ENCODE peak calls at places on chromosomes 13 and 19, in seven cellular contexts. M, C, H, S, A, D and Z are unnamed samples.

GRCh38 chr13:38657191-38657590 is 29.7 kb upstream of the FREM2 start:
- DNase-seq in C (no peak), H (no peak), D (no peak), A (no peak), M (peak; percentile 11), S (peak; percentile 65), Z (no peak)

GRCh38 chr13:77724092-77724491 is 26.6 kb downstream of the SLAIN1 start:
- DNase-seq in A (no peak), C (peak; percentile 38), M (no peak), H (no peak), D (no peak), S (no peak), Z (no peak)

GRCh38 chr19:30130356-30131122 is 188.5 kb downstream of the URI1 start:
- DNase-seq in A (no peak), M (no peak), C (no peak), S (no peak), D (no peak), H (no peak), Z (no peak)

GRCh38 chr13:76637651-76638111 is 248.5 kb downstream of the KCTD12 start:
- DNase-seq in M (no peak), C (no peak), D (peak; percentile 16), S (peak; percentile 26), A (no peak), H (no peak), Z (no peak)

GRCh38 chr13:67036694-67037093 is 193.4 kb downstream of the PCDH9 start:
- DNase-seq in M (no peak), A (no peak), C (no peak), S (no peak), D (peak; percentile 6), H (no peak), Z (no peak)

GRCh38 chr13:45132384-45133064 is 12.2 kb downstream of the GTF2F2 start:
- DNase-seq in M (no peak), C (no peak), S (no peak), A (no peak), D (no peak), H (no peak), Z (no peak)

GRCh38 chr19:5184930-5185329 is 155.7 kb downstream of the PTPRS start:
- DNase-seq in A (no peak), C (no peak), D (no peak), H (no peak), S (no peak), M (no peak), Z (no peak)

GRCh38 chr19:18401580-18402112 is 4.2 kb upstream of the LRRC25 start:
- DNase-seq in C (peak; percentile 50), S (peak; percentile 77), D (no peak), M (peak; percentile 62), H (peak; percentile 57), A (peak; percentile 77), Z (peak; percentile 81)

GRCh38 chr13:76798037-76798436 is 88.2 kb downstream of the KCTD12 start:
- DNase-seq in D (no peak), H (no peak), M (no peak), S (peak; percentile 17), C (no peak), A (no peak), Z (no peak)

GRCh38 chr19:29566496-29567054 is 39.5 kb upstream of the POP4 start:
- DNase-seq in S (no peak), M (no peak), H (no peak), C (no peak), A (no peak), D (no peak), Z (no peak)

GRCh38 chr13:49877629-49878218 is 58.4 kb downstream of the SPRYD7 start:
- DNase-seq in C (no peak), A (no peak), M (peak; percentile 22), H (peak; percentile 41), D (no peak), S (no peak), Z (peak; percentile 58)

GRCh38 chr19:11797491-11797890 is 832 bp upstream of the ZNF491 start:
- DNase-seq in A (peak; percentile 76), C (peak; percentile 81), M (peak; percentile 96), D (peak; percentile 86), S (peak; percentile 89), H (peak; percentile 88), Z (peak; percentile 94)

GRCh38 chr19:58476498-58477015 is 405 bp downstream of the ZNF446 start:
- DNase-seq in H (no peak), M (no peak), D (peak; percentile 73), A (no peak), C (no peak), S (peak; percentile 80), Z (no peak)

GRCh38 chr13:24032674-24033073 is 127.8 kb upstream of the SPATA13 start:
- DNase-seq in C (no peak), D (no peak), H (no peak), S (peak; percentile 78), A (no peak), M (peak; percentile 38), Z (no peak)

GRCh38 chr13:97288486-97288900 is 66.4 kb downstream of the MBNL2 start:
- DNase-seq in H (no peak), A (no peak), S (no peak), C (no peak), D (no peak), M (no peak), Z (no peak)

GRCh38 chr13:98900442-98900841 is 77.4 kb downstream of the DOCK9 start:
- DNase-seq in A (no peak), M (peak; percentile 2), C (no peak), D (no peak), S (no peak), H (no peak), Z (no peak)

GRCh38 chr13:90445179-90445578 is 902.3 kb upstream of the MIR17HG start:
- DNase-seq in C (no peak), S (peak; percentile 93), D (no peak), A (peak; percentile 74), M (peak; percentile 88), H (peak; percentile 25), Z (peak; percentile 60)

GRCh38 chr19:33998739-33999345 is 173.5 kb upstream of the LSM14A start:
- DNase-seq in M (peak; percentile 47), A (no peak), C (no peak), S (peak; percentile 44), H (no peak), D (peak; percentile 33), Z (no peak)

GRCh38 chr13:68927387-68928026 is 1180.1 kb upstream of the ATXN8OS start:
- DNase-seq in C (peak; percentile 16), M (peak; percentile 60), A (no peak), D (peak; percentile 6), H (peak; percentile 83), S (no peak), Z (peak; percentile 86)

GRCh38 chr13:38582133-38582532 is 104.7 kb upstream of the FREM2 start:
- DNase-seq in H (peak; percentile 61), C (peak; percentile 33), S (peak; percentile 57), D (peak; percentile 20), A (peak; percentile 39), M (peak; percentile 59), Z (peak; percentile 72)

GRCh38 chr13:23679214-23679613 is 109.0 kb downstream of the TNFRSF19 start:
- DNase-seq in D (no peak), A (no peak), C (no peak), S (peak; percentile 49), H (no peak), M (peak; percentile 87), Z (no peak)

GRCh38 chr19:15194938-15195337 is 5.9 kb downstream of the NOTCH3 start:
- DNase-seq in H (no peak), A (no peak), S (peak; percentile 94), D (no peak), C (no peak), M (no peak), Z (no peak)

GRCh38 chr13:71659427-71659826 is 207.6 kb downstream of the DACH1 start:
- DNase-seq in M (no peak), C (no peak), S (no peak), D (no peak), H (no peak), A (no peak), Z (peak; percentile 46)

GRCh38 chr13:53137777-53138176 is 109.2 kb downstream of the OLFM4 start:
- DNase-seq in M (peak; percentile 4), A (no peak), C (no peak), H (no peak), D (no peak), S (peak; percentile 80), Z (no peak)

GRCh38 chr19:35063940-35064818 is 22.7 kb downstream of the HPN start:
- DNase-seq in A (peak; percentile 67), M (peak; percentile 75), S (peak; percentile 88), H (no peak), C (no peak), D (no peak), Z (no peak)

GRCh38 chr13:40508112-40508511 is 158.3 kb downstream of the FOXO1 start:
- DNase-seq in A (no peak), H (no peak), M (no peak), D (no peak), C (no peak), S (peak; percentile 76), Z (no peak)

GRCh38 chr13:30339721-30340366 is 32.5 kb upstream of the KATNAL1 start:
- DNase-seq in D (no peak), M (no peak), H (no peak), S (peak; percentile 41), A (no peak), C (no peak), Z (no peak)

GRCh38 chr13:48491423-48492122 is 41.3 kb downstream of the RCBTB2 start:
- DNase-seq in C (peak; percentile 9), S (peak; percentile 56), M (no peak), H (no peak), A (no peak), D (no peak), Z (no peak)
- H3F3A ChIP-seq in C (peaks cover 10% of the 10 kb centered on the region), S (peaks cover 24% of the 10 kb centered on the region), M (peaks cover 19% of the 10 kb centered on the region), H (no peaks in the 10 kb centered on the region), A (peaks cover 5% of the 10 kb centered on the region), D (peaks cover 5% of the 10 kb centered on the region), Z (no peaks in the 10 kb centered on the region)

GRCh38 chr19:10110972-10111317 is 548 bp upstream of the P2RY11 start:
- DNase-seq in H (no peak), A (no peak), D (no peak), S (no peak), C (no peak), M (no peak), Z (no peak)
- H3F3A ChIP-seq in H (peaks cover 39% of the 10 kb centered on the region), A (peaks cover 82% of the 10 kb centered on the region), D (peaks cover 26% of the 10 kb centered on the region), S (peaks cover 33% of the 10 kb centered on the region), C (peaks cover 37% of the 10 kb centered on the region), M (peaks cover 20% of the 10 kb centered on the region), Z (peaks cover 61% of the 10 kb centered on the region)

DNA sequence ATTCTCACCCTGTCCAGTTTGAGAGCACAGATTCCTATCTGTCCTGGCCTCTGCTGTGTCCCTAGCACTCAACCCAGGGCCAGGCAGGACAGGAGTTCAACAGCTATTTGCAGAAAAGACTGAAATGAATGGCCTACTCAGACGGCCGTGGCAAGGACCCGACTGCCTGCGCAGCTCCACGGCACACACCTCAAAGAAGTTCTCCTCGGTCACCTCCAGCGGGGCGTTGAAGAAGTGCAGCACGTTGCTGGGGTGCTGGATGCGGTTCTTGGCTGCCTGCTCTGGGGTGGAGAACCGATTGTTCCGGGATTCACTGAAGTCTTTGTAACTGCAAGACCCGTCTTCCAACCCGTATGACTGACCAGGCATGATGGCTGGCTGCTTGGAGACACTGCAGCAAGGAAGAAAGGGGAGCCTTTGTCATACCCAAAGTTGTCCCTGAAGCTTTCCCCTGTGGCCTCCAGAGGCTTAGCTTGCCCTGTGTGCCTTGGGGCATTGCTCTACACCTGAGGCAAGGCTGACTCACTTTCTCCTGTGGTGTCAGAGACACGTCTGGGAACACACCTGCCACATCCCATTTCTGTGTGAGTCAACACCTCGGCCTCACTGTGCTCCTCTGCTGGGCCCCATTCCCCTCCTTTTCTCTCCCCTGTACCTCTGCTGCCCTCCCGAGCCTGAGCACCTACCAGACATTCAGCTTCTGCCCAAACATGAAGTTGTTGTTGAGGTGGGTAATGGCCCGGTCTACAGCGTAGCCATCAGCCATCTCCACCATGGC is 6.8 kb upstream of the ECH1 start:
- DNase-seq in C (no peak), M (peak; percentile 94), D (no peak), S (no peak), A (peak; percentile 98), H (no peak), Z (no peak)
- H3F3A ChIP-seq in C (peaks cover 39% of the 10 kb centered on the region), M (peaks cover 10% of the 10 kb centered on the region), D (peaks cover 79% of the 10 kb centered on the region), S (peaks cover 81% of the 10 kb centered on the region), A (peaks cover 85% of the 10 kb centered on the region), H (peaks cover 96% of the 10 kb centered on the region), Z (peaks cover 82% of the 10 kb centered on the region)

GRCh38 chr13:93248627-93249047 is 22.0 kb downstream of the GPC6 start:
- DNase-seq in C (no peak), H (peak; percentile 73), S (no peak), D (peak; percentile 56), A (no peak), M (peak; percentile 78), Z (peak; percentile 72)
- H3F3A ChIP-seq in C (no peaks in the 10 kb centered on the region), H (peaks cover 19% of the 10 kb centered on the region), S (peaks cover 34% of the 10 kb centered on the region), D (peaks cover 16% of the 10 kb centered on the region), A (no peaks in the 10 kb centered on the region), M (no peaks in the 10 kb centered on the region), Z (no peaks in the 10 kb centered on the region)